ENCODE peak calls at places on chromosomes 11 and 22, in nine cellular contexts. One of them, this sample, is unnamed.

GRCh38 chr22:49228431-49229037 is 599.1 kb downstream of the BRD1 start:
- DNase-seq in psoas muscle: no peak
- DNase-seq in activated naive CD4-positive, alpha-beta T cell treated with Interleukin-2 at 50 U/mL for 16 hours: no peak
- DNase-seq in fibroblast of lung: no peak
- DNase-seq in mucosa of gallbladder: peak; percentile 4
- DNase-seq in neural progenitor cell: no peak
- DNase-seq in NB4: no peak
- DNase-seq in neuronal stem cell: no peak
- DNase-seq in hypothalamus: no peak
- DNase-seq in this sample: no peak

GRCh38 chr11:19537803-19538453 is 174.7 kb upstream of the NAV2 start:
- DNase-seq in activated naive CD4-positive, alpha-beta T cell treated with Interleukin-2 at 50 U/mL for 16 hours: no peak
- DNase-seq in NB4: no peak
- DNase-seq in psoas muscle: no peak
- DNase-seq in neuronal stem cell: no peak
- DNase-seq in fibroblast of lung: no peak
- DNase-seq in hypothalamus: no peak
- DNase-seq in neural progenitor cell: no peak
- DNase-seq in mucosa of gallbladder: no peak
- DNase-seq in this sample: no peak

GRCh38 chr11:17351171-17351509 is 460 bp upstream of the NCR3LG1 start:
- DNase-seq in neuronal stem cell: no peak
- DNase-seq in NB4: no peak
- DNase-seq in mucosa of gallbladder: no peak
- DNase-seq in neural progenitor cell: no peak
- DNase-seq in psoas muscle: no peak
- DNase-seq in hypothalamus: no peak
- DNase-seq in fibroblast of lung: no peak
- DNase-seq in activated naive CD4-positive, alpha-beta T cell treated with Interleukin-2 at 50 U/mL for 16 hours: no peak
- DNase-seq in this sample: no peak

GRCh38 chr22:45124176-45124857 is 39.4 kb upstream of the NUP50 start:
- DNase-seq in psoas muscle: no peak
- DNase-seq in NB4: no peak
- DNase-seq in hypothalamus: no peak
- DNase-seq in neural progenitor cell: peak; percentile 50
- DNase-seq in fibroblast of lung: peak; percentile 14
- DNase-seq in mucosa of gallbladder: no peak
- DNase-seq in neuronal stem cell: no peak
- DNase-seq in activated naive CD4-positive, alpha-beta T cell treated with Interleukin-2 at 50 U/mL for 16 hours: no peak
- DNase-seq in this sample: no peak

GRCh38 chr11:33532720-33533119 is 167.9 kb downstream of the C11orf91 start:
- DNase-seq in neuronal stem cell: no peak
- DNase-seq in NB4: no peak
- DNase-seq in fibroblast of lung: no peak
- DNase-seq in neural progenitor cell: no peak
- DNase-seq in hypothalamus: no peak
- DNase-seq in psoas muscle: no peak
- DNase-seq in activated naive CD4-positive, alpha-beta T cell treated with Interleukin-2 at 50 U/mL for 16 hours: no peak
- DNase-seq in mucosa of gallbladder: no peak
- DNase-seq in this sample: no peak

GRCh38 chr22:49494555-49494954 is 333.1 kb downstream of the BRD1 start:
- DNase-seq in mucosa of gallbladder: no peak
- DNase-seq in activated naive CD4-positive, alpha-beta T cell treated with Interleukin-2 at 50 U/mL for 16 hours: no peak
- DNase-seq in fibroblast of lung: no peak
- DNase-seq in hypothalamus: no peak
- DNase-seq in neuronal stem cell: no peak
- DNase-seq in NB4: no peak
- DNase-seq in psoas muscle: no peak
- DNase-seq in neural progenitor cell: no peak
- DNase-seq in this sample: no peak

GRCh38 chr22:33083212-33083611 is 25.0 kb upstream of the SYN3 start:
- DNase-seq in fibroblast of lung: no peak
- DNase-seq in mucosa of gallbladder: no peak
- DNase-seq in neural progenitor cell: no peak
- DNase-seq in hypothalamus: no peak
- DNase-seq in neuronal stem cell: no peak
- DNase-seq in psoas muscle: no peak
- DNase-seq in activated naive CD4-positive, alpha-beta T cell treated with Interleukin-2 at 50 U/mL for 16 hours: no peak
- DNase-seq in NB4: peak; percentile 4
- DNase-seq in this sample: no peak

GRCh38 chr11:91085985-91086384 is 863.1 kb upstream of the CHORDC1 start:
- DNase-seq in NB4: no peak
- DNase-seq in neural progenitor cell: no peak
- DNase-seq in psoas muscle: no peak
- DNase-seq in hypothalamus: no peak
- DNase-seq in fibroblast of lung: peak; percentile 54
- DNase-seq in neuronal stem cell: no peak
- DNase-seq in activated naive CD4-positive, alpha-beta T cell treated with Interleukin-2 at 50 U/mL for 16 hours: no peak
- DNase-seq in mucosa of gallbladder: no peak
- DNase-seq in this sample: no peak

GRCh38 chr11:72224587-72225410 is at the start of gene INPPL1:
- DNase-seq in NB4: peak; percentile 69
- DNase-seq in hypothalamus: no peak
- DNase-seq in neuronal stem cell: no peak
- DNase-seq in fibroblast of lung: peak; percentile 25
- DNase-seq in activated naive CD4-positive, alpha-beta T cell treated with Interleukin-2 at 50 U/mL for 16 hours: peak; percentile 53
- DNase-seq in mucosa of gallbladder: no peak
- DNase-seq in neural progenitor cell: peak; percentile 85
- DNase-seq in psoas muscle: peak; percentile 63
- DNase-seq in this sample: no peak

GRCh38 chr22:30572840-30573593 is 1.4 kb downstream of the GAL3ST1 start:
- DNase-seq in hypothalamus: peak; percentile 22
- DNase-seq in fibroblast of lung: no peak
- DNase-seq in neural progenitor cell: no peak
- DNase-seq in psoas muscle: no peak
- DNase-seq in activated naive CD4-positive, alpha-beta T cell treated with Interleukin-2 at 50 U/mL for 16 hours: no peak
- DNase-seq in neuronal stem cell: no peak
- DNase-seq in mucosa of gallbladder: peak; percentile 68
- DNase-seq in NB4: no peak
- DNase-seq in this sample: no peak

GRCh38 chr11:112241486-112241885 is 15.3 kb downstream of the PTS start:
- DNase-seq in neuronal stem cell: no peak
- DNase-seq in NB4: no peak
- DNase-seq in mucosa of gallbladder: no peak
- DNase-seq in neural progenitor cell: no peak
- DNase-seq in hypothalamus: no peak
- DNase-seq in fibroblast of lung: peak; percentile 79
- DNase-seq in psoas muscle: no peak
- DNase-seq in activated naive CD4-positive, alpha-beta T cell treated with Interleukin-2 at 50 U/mL for 16 hours: no peak
- DNase-seq in this sample: no peak

GRCh38 chr11:1640076-1640946 is 10.7 kb downstream of the KRTAP5-5 start:
- DNase-seq in neural progenitor cell: peak; percentile 77
- DNase-seq in psoas muscle: no peak
- DNase-seq in fibroblast of lung: peak; percentile 18
- DNase-seq in neuronal stem cell: peak; percentile 48
- DNase-seq in mucosa of gallbladder: no peak
- DNase-seq in NB4: peak; percentile 27
- DNase-seq in hypothalamus: no peak
- DNase-seq in activated naive CD4-positive, alpha-beta T cell treated with Interleukin-2 at 50 U/mL for 16 hours: peak; percentile 27
- DNase-seq in this sample: peak; percentile 40

GRCh38 chr22:32158712-32159533 is at the start of gene C22orf42:
- DNase-seq in hypothalamus: no peak
- DNase-seq in neuronal stem cell: no peak
- DNase-seq in NB4: no peak
- DNase-seq in fibroblast of lung: no peak
- DNase-seq in activated naive CD4-positive, alpha-beta T cell treated with Interleukin-2 at 50 U/mL for 16 hours: no peak
- DNase-seq in psoas muscle: no peak
- DNase-seq in neural progenitor cell: peak; percentile 41
- DNase-seq in mucosa of gallbladder: no peak
- DNase-seq in this sample: no peak

GRCh38 chr11:75760710-75761493 is 7.7 kb upstream of the DGAT2 start:
- DNase-seq in neural progenitor cell: no peak
- DNase-seq in NB4: peak; percentile 67
- DNase-seq in hypothalamus: no peak
- DNase-seq in activated naive CD4-positive, alpha-beta T cell treated with Interleukin-2 at 50 U/mL for 16 hours: no peak
- DNase-seq in neuronal stem cell: no peak
- DNase-seq in psoas muscle: no peak
- DNase-seq in fibroblast of lung: peak; percentile 46
- DNase-seq in mucosa of gallbladder: no peak
- DNase-seq in this sample: no peak

GRCh38 chr22:41542224-41542623 is 2.0 kb downstream of the POLR3H start:
- DNase-seq in activated naive CD4-positive, alpha-beta T cell treated with Interleukin-2 at 50 U/mL for 16 hours: no peak
- DNase-seq in neuronal stem cell: no peak
- DNase-seq in mucosa of gallbladder: no peak
- DNase-seq in NB4: no peak
- DNase-seq in fibroblast of lung: no peak
- DNase-seq in psoas muscle: no peak
- DNase-seq in hypothalamus: no peak
- DNase-seq in neural progenitor cell: no peak
- DNase-seq in this sample: no peak

GRCh38 chr11:8527939-8528338 is 66.1 kb downstream of the STK33 start:
- DNase-seq in neuronal stem cell: no peak
- DNase-seq in neural progenitor cell: no peak
- DNase-seq in mucosa of gallbladder: no peak
- DNase-seq in fibroblast of lung: no peak
- DNase-seq in psoas muscle: no peak
- DNase-seq in NB4: no peak
- DNase-seq in activated naive CD4-positive, alpha-beta T cell treated with Interleukin-2 at 50 U/mL for 16 hours: no peak
- DNase-seq in hypothalamus: no peak
- DNase-seq in this sample: no peak

GRCh38 chr22:43894122-43894521 is 2.3 kb upstream of the PNPLA5 start:
- DNase-seq in activated naive CD4-positive, alpha-beta T cell treated with Interleukin-2 at 50 U/mL for 16 hours: no peak
- DNase-seq in hypothalamus: no peak
- DNase-seq in neural progenitor cell: no peak
- DNase-seq in NB4: no peak
- DNase-seq in fibroblast of lung: no peak
- DNase-seq in neuronal stem cell: no peak
- DNase-seq in psoas muscle: no peak
- DNase-seq in mucosa of gallbladder: no peak
- DNase-seq in this sample: no peak

GRCh38 chr11:100576044-100577021 is 110.8 kb upstream of the ARHGAP42 start:
- DNase-seq in fibroblast of lung: peak; percentile 82
- DNase-seq in neuronal stem cell: peak; percentile 30
- DNase-seq in NB4: peak; percentile 61
- DNase-seq in mucosa of gallbladder: peak; percentile 12
- DNase-seq in neural progenitor cell: peak; percentile 64
- DNase-seq in hypothalamus: no peak
- DNase-seq in psoas muscle: no peak
- DNase-seq in activated naive CD4-positive, alpha-beta T cell treated with Interleukin-2 at 50 U/mL for 16 hours: no peak
- DNase-seq in this sample: peak; percentile 71

GRCh38 chr11:106986261-106986660 is 32.0 kb downstream of the GUCY1A2 start:
- DNase-seq in mucosa of gallbladder: no peak
- DNase-seq in neural progenitor cell: no peak
- DNase-seq in hypothalamus: no peak
- DNase-seq in NB4: no peak
- DNase-seq in fibroblast of lung: peak; percentile 65
- DNase-seq in neuronal stem cell: no peak
- DNase-seq in psoas muscle: no peak
- DNase-seq in activated naive CD4-positive, alpha-beta T cell treated with Interleukin-2 at 50 U/mL for 16 hours: no peak
- DNase-seq in this sample: no peak

GRCh38 chr22:19559324-19559811 is 35.2 kb upstream of the CLDN5 start:
- DNase-seq in activated naive CD4-positive, alpha-beta T cell treated with Interleukin-2 at 50 U/mL for 16 hours: no peak
- DNase-seq in neuronal stem cell: no peak
- DNase-seq in neural progenitor cell: no peak
- DNase-seq in hypothalamus: no peak
- DNase-seq in psoas muscle: no peak
- DNase-seq in mucosa of gallbladder: no peak
- DNase-seq in NB4: no peak
- DNase-seq in fibroblast of lung: no peak
- DNase-seq in this sample: no peak

GRCh38 chr11:44943696-44944095 is 7.0 kb downstream of the TP53I11 start:
- DNase-seq in mucosa of gallbladder: no peak
- DNase-seq in psoas muscle: no peak
- DNase-seq in hypothalamus: no peak
- DNase-seq in neural progenitor cell: no peak
- DNase-seq in fibroblast of lung: no peak
- DNase-seq in neuronal stem cell: no peak
- DNase-seq in activated naive CD4-positive, alpha-beta T cell treated with Interleukin-2 at 50 U/mL for 16 hours: no peak
- DNase-seq in NB4: no peak
- DNase-seq in this sample: no peak

GRCh38 chr11:89347071-89347470 is 144.1 kb downstream of the NOX4 start:
- DNase-seq in fibroblast of lung: no peak
- DNase-seq in NB4: no peak
- DNase-seq in neural progenitor cell: no peak
- DNase-seq in mucosa of gallbladder: no peak
- DNase-seq in neuronal stem cell: no peak
- DNase-seq in activated naive CD4-positive, alpha-beta T cell treated with Interleukin-2 at 50 U/mL for 16 hours: no peak
- DNase-seq in psoas muscle: no peak
- DNase-seq in hypothalamus: no peak
- DNase-seq in this sample: no peak

GRCh38 chr11:10893713-10894112 is 35.9 kb upstream of the ZBED5 start:
- DNase-seq in NB4: no peak
- DNase-seq in hypothalamus: no peak
- DNase-seq in activated naive CD4-positive, alpha-beta T cell treated with Interleukin-2 at 50 U/mL for 16 hours: no peak
- DNase-seq in mucosa of gallbladder: no peak
- DNase-seq in neuronal stem cell: no peak
- DNase-seq in psoas muscle: no peak
- DNase-seq in fibroblast of lung: peak; percentile 96
- DNase-seq in neural progenitor cell: no peak
- DNase-seq in this sample: no peak

GRCh38 chr11:23725752-23726151 is 771.1 kb upstream of the LUZP2 start:
- DNase-seq in neural progenitor cell: no peak
- DNase-seq in psoas muscle: no peak
- DNase-seq in fibroblast of lung: peak; percentile 2
- DNase-seq in NB4: no peak
- DNase-seq in hypothalamus: no peak
- DNase-seq in mucosa of gallbladder: no peak
- DNase-seq in activated naive CD4-positive, alpha-beta T cell treated with Interleukin-2 at 50 U/mL for 16 hours: no peak
- DNase-seq in neuronal stem cell: no peak
- DNase-seq in this sample: no peak

GRCh38 chr11:134538793-134539192 is 126.8 kb upstream of the B3GAT1 start:
- DNase-seq in neuronal stem cell: no peak
- DNase-seq in NB4: no peak
- DNase-seq in hypothalamus: no peak
- DNase-seq in mucosa of gallbladder: no peak
- DNase-seq in neural progenitor cell: no peak
- DNase-seq in psoas muscle: no peak
- DNase-seq in fibroblast of lung: no peak
- DNase-seq in activated naive CD4-positive, alpha-beta T cell treated with Interleukin-2 at 50 U/mL for 16 hours: no peak
- DNase-seq in this sample: no peak

GRCh38 chr11:67056640-67057409 is at the start of gene RHOD:
- DNase-seq in activated naive CD4-positive, alpha-beta T cell treated with Interleukin-2 at 50 U/mL for 16 hours: peak; percentile 25
- DNase-seq in neural progenitor cell: peak; percentile 82
- DNase-seq in NB4: no peak
- DNase-seq in mucosa of gallbladder: no peak
- DNase-seq in fibroblast of lung: no peak
- DNase-seq in neuronal stem cell: peak; percentile 39
- DNase-seq in hypothalamus: no peak
- DNase-seq in psoas muscle: peak; percentile 63
- DNase-seq in this sample: no peak

GRCh38 chr11:10550988-10551657 is 10.1 kb upstream of the RNF141 start:
- DNase-seq in NB4: no peak
- DNase-seq in psoas muscle: no peak
- DNase-seq in neural progenitor cell: no peak
- DNase-seq in hypothalamus: no peak
- DNase-seq in activated naive CD4-positive, alpha-beta T cell treated with Interleukin-2 at 50 U/mL for 16 hours: no peak
- DNase-seq in fibroblast of lung: no peak
- DNase-seq in mucosa of gallbladder: no peak
- DNase-seq in neuronal stem cell: no peak
- DNase-seq in this sample: no peak

GRCh38 chr22:49571326-49571725 is 256.3 kb downstream of the BRD1 start:
- DNase-seq in psoas muscle: no peak
- DNase-seq in NB4: no peak
- DNase-seq in hypothalamus: no peak
- DNase-seq in neuronal stem cell: no peak
- DNase-seq in neural progenitor cell: no peak
- DNase-seq in mucosa of gallbladder: no peak
- DNase-seq in fibroblast of lung: no peak
- DNase-seq in activated naive CD4-positive, alpha-beta T cell treated with Interleukin-2 at 50 U/mL for 16 hours: no peak
- DNase-seq in this sample: no peak

GRCh38 chr22:44994399-44995281 is 15.2 kb downstream of the PHF21B start:
- DNase-seq in activated naive CD4-positive, alpha-beta T cell treated with Interleukin-2 at 50 U/mL for 16 hours: no peak
- DNase-seq in neuronal stem cell: no peak
- DNase-seq in mucosa of gallbladder: no peak
- DNase-seq in hypothalamus: no peak
- DNase-seq in psoas muscle: no peak
- DNase-seq in fibroblast of lung: no peak
- DNase-seq in neural progenitor cell: no peak
- DNase-seq in NB4: peak; percentile 43
- DNase-seq in this sample: no peak

GRCh38 chr11:114440971-114441810 is 1.9 kb downstream of the REXO2 start:
- DNase-seq in neural progenitor cell: no peak
- DNase-seq in mucosa of gallbladder: no peak
- DNase-seq in NB4: peak; percentile 14
- DNase-seq in activated naive CD4-positive, alpha-beta T cell treated with Interleukin-2 at 50 U/mL for 16 hours: no peak
- DNase-seq in hypothalamus: no peak
- DNase-seq in fibroblast of lung: peak; percentile 16
- DNase-seq in psoas muscle: no peak
- DNase-seq in neuronal stem cell: no peak
- DNase-seq in this sample: peak; percentile 33